ENCODE peak calls at places on chromosomes 13 and 19, in ten cellular contexts. B is NCI-H1930; A is right atrium auricular region; U is left ventricle myocardium superior; P is NCI-H345; E is stimulated activated CD4-positive, alpha-beta T cell treated with anti-CD3 and anti-CD28 coated beads, Interleukin-12 subunit alpha, Interleukin-12 subunit beta, amount 100 ng/mL, for 24 hours; S is SK-N-DZ; V is iPS-NIHi11; Z is HTR-8/SVneo; G is dorsolateral prefrontal cortex. K is an unnamed sample.

GRCh38 chr19:53130506-53130905 is 2.2 kb downstream of the ZNF415 start:
- DNase-seq in B (no peak), A (no peak), U (no peak), P (no peak), E (no peak), S (no peak), V (no peak), Z (no peak), G (no peak), K (no peak)

GRCh38 chr13:50801087-50801931 is 42.2 kb downstream of the DLEU7 start:
- DNase-seq in B (peak), A (no peak), U (no peak), P (peak), E (peak), S (peak), V (peak), Z (peak), G (peak), K (peak)

GRCh38 chr19:10332158-10332964 is 968 bp downstream of the RAVER1 start:
- DNase-seq in B (no peak), A (no peak), U (no peak), P (no peak), E (no peak), S (no peak), V (no peak), Z (no peak), G (no peak), K (no peak)

GRCh38 chr19:38264486-38265212 is at the start of gene SPINT2:
- DNase-seq in B (peak), A (no peak), U (peak), P (peak), E (no peak), S (peak), V (peak), Z (no peak), G (peak), K (no peak)

GRCh38 chr19:32675720-32676185 is at the start of gene RGS9BP:
- DNase-seq in B (peak), A (peak), U (peak), P (peak), E (no peak), S (peak), V (peak), Z (peak), G (peak), K (peak)

GRCh38 chr13:109874444-109874920 is 88.1 kb upstream of the IRS2 start:
- DNase-seq in B (no peak), A (no peak), U (no peak), P (no peak), E (no peak), S (no peak), V (no peak), Z (no peak), G (no peak), K (peak)

GRCh38 chr13:34657716-34658115 is 284.4 kb upstream of the NBEA start:
- DNase-seq in B (no peak), A (no peak), U (no peak), P (no peak), E (no peak), S (no peak), V (no peak), Z (no peak), G (no peak), K (peak)

GRCh38 chr13:103272770-103273169 is 206.6 kb upstream of the SLC10A2 start:
- DNase-seq in B (no peak), A (no peak), U (no peak), P (no peak), E (no peak), S (no peak), V (no peak), Z (no peak), G (no peak), K (peak)

GRCh38 chr19:54451997-54452396 is 3.0 kb downstream of the LENG8 start:
- DNase-seq in B (no peak), A (no peak), U (no peak), P (no peak), E (no peak), S (no peak), V (no peak), Z (no peak), G (no peak), K (no peak)

K was measured in RCC 7860.